ENCODE peak calls at places on chromosome 13, in ten cellular contexts. H is MCF 10A; L is HTR-8/SVneo; O is osteoblast; Q is H1; S is adrenal gland; I is fibroblast of lung; V is stimulated activated CD8-positive, alpha-beta memory T cell treated with anti-CD3 and anti-CD28 coated beads, Interleukin-4, amount 100 ng/mL, for 24 hours; G is OCI-LY7; D is left colon. E is an unnamed sample.

GRCh38 chr13:80550856-80551532 is 210.1 kb upstream of the SPRY2 start:
- DNase-seq in H (no peak), L (no peak), O (no peak), Q (no peak), S (no peak), I (peak), V (no peak), G (no peak), D (no peak), E (no peak)

GRCh38 chr13:102401305-102401704 is 543 bp downstream of the FGF14 start:
- DNase-seq in H (no peak), L (no peak), O (peak), Q (no peak), S (no peak), I (peak), V (no peak), G (no peak), D (no peak), E (no peak)

GRCh38 chr13:100875392-100876043 is 200.9 kb upstream of the TMTC4 start:
- DNase-seq in H (peak), L (peak), O (peak), Q (no peak), S (no peak), I (peak), V (no peak), G (no peak), D (no peak), E (peak)

GRCh38 chr13:40801255-40802217 is 12.1 kb downstream of the SLC25A15 start:
- DNase-seq in H (no peak), L (no peak), O (peak), Q (no peak), S (no peak), I (no peak), V (no peak), G (no peak), D (no peak), E (no peak)

GRCh38 chr13:101150998-101151397 is 265.3 kb downstream of the NALCN start:
- DNase-seq in H (no peak), L (no peak), O (no peak), Q (no peak), S (no peak), I (peak), V (no peak), G (no peak), D (no peak), E (peak)

GRCh38 chr13:77779461-77780272 is 82.2 kb downstream of the SLAIN1 start:
- DNase-seq in H (peak), L (peak), O (no peak), Q (no peak), S (peak), I (peak), V (no peak), G (peak), D (no peak), E (peak)

GRCh38 chr13:91174886-91175501 is 172.5 kb upstream of the MIR17HG start:
- DNase-seq in H (no peak), L (no peak), O (peak), Q (no peak), S (no peak), I (no peak), V (no peak), G (no peak), D (no peak), E (no peak)

GRCh38 chr13:73943137-73943964 is 190.9 kb downstream of the KLF12 start:
- DNase-seq in H (no peak), L (no peak), O (peak), Q (no peak), S (no peak), I (no peak), V (no peak), G (no peak), D (no peak), E (no peak)

GRCh38 chr13:65497265-65497664 is 1732.9 kb downstream of the PCDH9 start:
- DNase-seq in H (no peak), L (peak), O (no peak), Q (no peak), S (no peak), I (no peak), V (no peak), G (no peak), D (no peak), E (no peak)

GRCh38 chr13:106874308-106874707 is 306.4 kb upstream of the ARGLU1 start:
- DNase-seq in H (no peak), L (no peak), O (no peak), Q (no peak), S (no peak), I (no peak), V (no peak), G (no peak), D (no peak), E (no peak)

GRCh38 chr13:32902898-32903297 is 113.3 kb upstream of the KL start:
- DNase-seq in H (no peak), L (no peak), O (peak), Q (no peak), S (peak), I (peak), V (no peak), G (no peak), D (peak), E (peak)

GRCh38 chr13:20393273-20394235 is 132.1 kb downstream of the CRYL1 start:
- DNase-seq in H (no peak), L (no peak), O (peak), Q (no peak), S (no peak), I (no peak), V (no peak), G (no peak), D (no peak), E (no peak)

GRCh38 chr13:114080739-114081561 is 51.5 kb downstream of the RASA3 start:
- DNase-seq in H (no peak), L (no peak), O (peak), Q (no peak), S (peak), I (no peak), V (no peak), G (no peak), D (peak), E (no peak)

GRCh38 chr13:46632171-46632570 is 79.2 kb downstream of the LRCH1 start:
- DNase-seq in H (no peak), L (no peak), O (no peak), Q (no peak), S (no peak), I (no peak), V (no peak), G (no peak), D (no peak), E (no peak)

GRCh38 chr13:110629735-110630134 is 14.4 kb downstream of the NAXD start:
- DNase-seq in H (no peak), L (no peak), O (no peak), Q (no peak), S (no peak), I (no peak), V (no peak), G (no peak), D (no peak), E (no peak)

GRCh38 chr13:64723735-64724134 is 2506.4 kb downstream of the PCDH9 start:
- DNase-seq in H (peak), L (peak), O (no peak), Q (peak), S (peak), I (peak), V (no peak), G (no peak), D (no peak), E (peak)

GRCh38 chr13:50080158-50080855 is 65.1 kb downstream of the KCNRG start:
- DNase-seq in H (peak), L (no peak), O (peak), Q (no peak), S (peak), I (peak), V (no peak), G (peak), D (peak), E (no peak)

GRCh38 chr13:95349267-95349666 is 48.0 kb upstream of the ABCC4 start:
- DNase-seq in H (peak), L (no peak), O (no peak), Q (no peak), S (no peak), I (peak), V (no peak), G (no peak), D (no peak), E (peak)

GRCh38 chr13:45863716-45864590 is 12.4 kb upstream of the SIAH3 start:
- DNase-seq in H (no peak), L (no peak), O (no peak), Q (no peak), S (no peak), I (no peak), V (no peak), G (no peak), D (no peak), E (no peak)

GRCh38 chr13:74203576-74203975 is 69.4 kb upstream of the KLF12 start:
- DNase-seq in H (peak), L (no peak), O (no peak), Q (no peak), S (no peak), I (peak), V (no peak), G (no peak), D (no peak), E (peak)